ENCODE peak calls at places on chromosomes 1 and 21, in six cellular contexts. N, E, L, K, I and Z are unnamed samples. For H3K4me1 and H3K36me3, the result is how much of the 10 kb centered on the place peaks cover.

GRCh38 chr1:25727026-25727818 is 72.8 kb upstream of the SELENON start:
- DNase-seq in L (no peak), N (peak), E (no peak), I (peak), K (no peak), Z (no peak)

GRCh38 chr1:39816431-39817090 is 27.9 kb upstream of the BMP8B start:
- DNase-seq in E (peak), N (peak), K (peak), I (peak), L (peak), Z (peak)

GRCh38 chr1:14304381-14304865 is 294.1 kb upstream of the KAZN start:
- DNase-seq in E (no peak), L (no peak), I (no peak), N (peak), K (no peak), Z (no peak)

GRCh38 chr1:167862432-167863076 is 51.4 kb downstream of the ADCY10 start:
- DNase-seq in I (no peak), L (peak), E (no peak), K (no peak), N (peak), Z (no peak)

GRCh38 chr1:180927348-180927747 is 14.7 kb downstream of the KIAA1614 start:
- DNase-seq in N (no peak), E (no peak), L (no peak), I (no peak), K (no peak), Z (no peak)

GRCh38 chr1:74193908-74194307 is 4.1 kb downstream of the LRRIQ3 start:
- DNase-seq in E (no peak), L (peak), N (peak), I (peak), K (no peak), Z (no peak)

GRCh38 chr1:153032677-153033308 is 1.8 kb downstream of the SPRR1B start:
- DNase-seq in N (peak), L (no peak), K (no peak), I (peak), E (peak), Z (peak)

GRCh38 chr21:25243809-25244208 is 363.5 kb downstream of the MRPL39 start:
- DNase-seq in N (no peak), K (no peak), L (no peak), E (no peak), I (no peak), Z (no peak)

GRCh38 chr1:67582625-67583461 is 102.2 kb upstream of the GADD45A start:
- DNase-seq in I (no peak), K (no peak), E (no peak), N (peak), L (no peak), Z (no peak)

GRCh38 chr1:22747735-22748073 is 37.1 kb downstream of the EPHB2 start:
- DNase-seq in L (no peak), K (no peak), N (no peak), I (no peak), E (no peak), Z (no peak)

GRCh38 chr1:63794354-63794753 is 20.5 kb downstream of the ROR1 start:
- DNase-seq in I (no peak), E (peak), K (no peak), L (no peak), N (no peak), Z (no peak)
- H3K4me1 ChIP-seq in I (under half), E (under half), K (half or more), L (under half), N (under half), Z (under half)

GRCh38 chr1:201639391-201639790 is 100.5 kb downstream of the NAV1 start:
- DNase-seq in L (no peak), K (no peak), N (no peak), I (no peak), E (no peak), Z (no peak)
- H2AK5ac ChIP-seq in L (no peak), K (no peak), N (peak), I (no peak), E (no peak), Z (no peak)

GRCh38 chr1:43958351-43959255 is 11.2 kb upstream of the DPH2 start:
- DNase-seq in L (no peak), E (no peak), N (no peak), K (no peak), I (no peak), Z (no peak)
- H3K36me3 ChIP-seq in L (half or more), E (under half), N (under half), K (under half), I (under half), Z (half or more)

GRCh38 chr21:15054089-15054488 is 10.7 kb downstream of the NRIP1 start:
- DNase-seq in E (no peak), I (no peak), N (no peak), L (no peak), K (no peak), Z (no peak)
- H3K4me1 ChIP-seq in E (under half), I (under half), N (under half), L (under half), K (under half), Z (under half)

DNA sequence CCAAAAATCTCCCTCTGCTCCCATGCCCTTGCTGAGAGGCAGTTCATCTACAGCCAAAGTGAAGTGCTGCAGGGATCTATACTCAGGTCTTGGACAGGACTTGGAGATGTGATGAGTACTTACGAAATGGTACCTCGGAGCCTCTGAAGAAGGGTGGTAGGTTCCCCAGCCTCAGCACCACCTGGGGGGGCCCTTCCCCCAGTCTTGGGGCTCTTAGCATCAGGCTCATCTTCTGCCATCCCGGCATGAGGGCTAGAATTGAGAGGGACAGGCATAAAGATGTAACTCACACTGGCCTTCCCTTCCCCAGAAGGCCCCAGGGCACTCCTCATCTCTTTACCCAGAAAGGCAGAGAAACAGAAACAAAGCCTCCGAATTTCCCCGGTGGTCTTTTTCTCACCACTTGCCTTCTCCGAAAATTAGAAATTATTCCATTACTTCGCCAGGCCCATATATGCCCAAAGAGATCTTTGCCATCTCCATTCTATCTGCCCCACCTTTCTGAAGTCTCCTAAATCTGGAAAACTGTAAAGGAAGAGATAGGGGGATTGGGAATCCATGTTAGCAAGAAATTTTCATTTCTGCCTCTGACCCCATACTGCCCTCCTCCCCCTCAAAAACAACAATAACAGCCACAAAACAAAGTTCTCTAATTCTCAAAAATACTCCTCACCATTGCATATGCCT is 827 bp downstream of the RFX5 start:
- DNase-seq in N (no peak), I (no peak), K (no peak), L (no peak), E (peak), Z (no peak)
- H2AK5ac ChIP-seq in N (no peak), I (peak), K (peak), L (peak), E (no peak), Z (peak)

GRCh38 chr1:229028509-229028908 is 242.4 kb upstream of the RAB4A start:
- DNase-seq in N (no peak), K (no peak), L (no peak), E (no peak), I (no peak), Z (peak)
- H3K36me3 ChIP-seq in N (under half), K (under half), L (under half), E (under half), I (under half), Z (under half)

DNA sequence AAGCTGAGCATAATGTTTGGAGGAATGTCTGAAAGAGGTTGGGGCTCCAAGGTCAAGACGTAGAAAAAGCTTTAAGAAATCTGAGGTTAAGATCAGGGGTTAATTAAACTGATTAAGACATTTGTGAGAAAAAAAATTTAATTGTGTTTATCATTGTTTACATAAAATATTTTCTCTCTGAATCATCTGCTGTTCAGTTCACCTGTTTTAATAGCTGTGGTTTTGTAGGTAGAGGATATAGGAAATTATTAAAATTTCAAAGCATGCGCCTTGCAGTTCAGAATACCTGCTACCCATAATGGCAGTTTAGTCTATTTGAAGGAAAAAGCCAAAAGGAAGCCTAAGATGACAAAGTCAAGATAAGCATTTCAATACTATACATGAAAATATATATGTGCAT is 153.2 kb downstream of the SPATA46 start:
- DNase-seq in K (no peak), N (no peak), E (no peak), I (no peak), L (no peak), Z (no peak)
- H3K4me1 ChIP-seq in K (under half), N (under half), E (under half), I (under half), L (under half), Z (under half)

DNA sequence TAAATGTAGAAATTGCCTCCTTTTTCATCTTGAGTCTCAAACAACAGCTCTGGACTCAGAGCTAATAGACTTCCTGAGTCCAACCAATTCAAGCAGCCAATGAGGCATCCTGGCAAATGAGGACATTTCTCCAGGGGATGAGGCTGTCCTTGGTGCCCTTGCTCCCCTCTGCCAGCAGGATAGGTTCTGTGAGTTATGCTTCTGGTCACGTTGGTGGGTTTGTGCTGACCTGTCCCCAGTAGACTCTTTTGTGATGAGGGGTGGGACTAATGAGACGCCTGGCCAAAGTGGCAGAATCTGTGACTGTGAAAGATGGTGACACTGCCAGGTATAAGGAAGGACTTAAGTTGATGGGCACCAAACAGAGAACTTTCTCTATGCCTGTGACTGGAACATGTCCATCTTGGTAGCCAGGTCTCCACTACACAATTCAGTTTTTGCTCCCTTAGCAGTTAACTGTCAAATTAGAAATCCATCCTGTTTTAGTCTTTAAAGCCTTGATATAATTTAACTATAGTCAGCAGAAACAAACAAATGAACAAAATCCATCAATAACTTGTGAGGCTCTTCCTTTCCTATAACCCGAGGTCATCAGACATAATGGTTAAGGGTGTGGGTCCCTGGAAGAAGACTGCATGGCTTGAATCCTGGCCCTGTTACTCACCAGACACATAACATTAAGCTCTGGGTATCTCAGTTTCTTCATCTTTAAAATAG is 35.7 kb upstream of the THEM4 start:
- DNase-seq in L (no peak), I (peak), N (no peak), K (no peak), E (no peak), Z (no peak)
- H2AK5ac ChIP-seq in L (peak), I (no peak), N (peak), K (peak), E (no peak), Z (no peak)